ENCODE peak calls at places on chromosomes 13 and 19, in nine cellular contexts. G is fibroblast of the aortic adventitia, Z is left lung, H is neural crest cell, C is A549, I is cardiac muscle cell, D is right atrium auricular region, O is GM13977, U is testis. J is an unnamed sample.

GRCh38 chr19:3479177-3479818 is 1.0 kb downstream of the SMIM24 start:
- DNase-seq in H (no peak), D (no peak), Z (no peak), C (peak), G (no peak), O (peak), U (peak), I (peak), J (no peak)

GRCh38 chr13:42883771-42884170 is 102.4 kb downstream of the FAM216B start:
- DNase-seq in C (peak), O (no peak), I (peak), H (no peak), U (peak), Z (no peak), D (no peak), G (peak), J (peak)

GRCh38 chr19:55649579-55650557 is 1.9 kb downstream of the CCDC106 start:
- DNase-seq in C (no peak), U (no peak), Z (peak), O (no peak), I (no peak), G (no peak), D (no peak), H (no peak), J (no peak)

GRCh38 chr19:45922281-45922680 is 7.7 kb upstream of the NANOS2 start:
- DNase-seq in D (no peak), H (no peak), G (no peak), I (no peak), O (no peak), C (peak), U (no peak), Z (no peak), J (no peak)

GRCh38 chr19:52600639-52601024 is 30.5 kb downstream of the ZNF701 start:
- DNase-seq in U (peak), I (no peak), Z (peak), D (no peak), H (no peak), G (no peak), O (peak), C (no peak), J (no peak)

GRCh38 chr13:49246850-49247721 is 639 bp upstream of the CDADC1 start:
- DNase-seq in C (no peak), U (no peak), D (no peak), H (no peak), I (no peak), O (no peak), G (no peak), Z (no peak), J (no peak)

GRCh38 chr19:29793116-29793727 is 18.6 kb upstream of the CCNE1 start:
- DNase-seq in G (no peak), H (no peak), C (no peak), O (no peak), U (no peak), Z (no peak), I (no peak), D (no peak), J (no peak)

GRCh38 chr19:38389101-38389925 is 816 bp downstream of the SPRED3 start:
- DNase-seq in D (no peak), C (peak), I (peak), Z (no peak), O (peak), H (peak), U (peak), G (peak), J (no peak)

GRCh38 chr19:10430505-10431253 is 10.3 kb downstream of the PDE4A start:
- DNase-seq in O (peak), U (no peak), D (no peak), I (peak), H (no peak), G (peak), Z (peak), C (no peak), J (peak)

GRCh38 chr13:108859202-108860012 is 230.0 kb downstream of the MYO16 start:
- DNase-seq in U (no peak), G (peak), D (no peak), H (no peak), Z (no peak), I (peak), O (no peak), C (peak), J (peak)

GRCh38 chr13:113599396-113599795 is 14.8 kb downstream of the TFDP1 start:
- DNase-seq in O (no peak), G (no peak), C (no peak), U (no peak), D (no peak), I (no peak), H (no peak), Z (peak), J (no peak)

GRCh38 chr19:49448432-49448786 is 3.2 kb downstream of the PIH1D1 start:
- DNase-seq in H (no peak), D (no peak), O (no peak), C (no peak), I (no peak), U (no peak), G (no peak), Z (no peak), J (no peak)

GRCh38 chr13:29830000-29830399 is 20.4 kb downstream of the UBL3 start:
- DNase-seq in I (no peak), G (no peak), U (no peak), O (no peak), D (no peak), C (no peak), H (no peak), Z (no peak), J (no peak)

GRCh38 chr19:40804783-40805242 is 5.8 kb downstream of the EGLN2 start:
- DNase-seq in C (no peak), H (no peak), U (no peak), D (no peak), Z (no peak), I (no peak), O (no peak), G (no peak), J (no peak)
- TF ChIP-seq CTCF in C (peak), H (no peak), U (no peak), D (no peak), Z (no peak), I (peak), O (no peak), G (no peak), J (no peak)

DNA sequence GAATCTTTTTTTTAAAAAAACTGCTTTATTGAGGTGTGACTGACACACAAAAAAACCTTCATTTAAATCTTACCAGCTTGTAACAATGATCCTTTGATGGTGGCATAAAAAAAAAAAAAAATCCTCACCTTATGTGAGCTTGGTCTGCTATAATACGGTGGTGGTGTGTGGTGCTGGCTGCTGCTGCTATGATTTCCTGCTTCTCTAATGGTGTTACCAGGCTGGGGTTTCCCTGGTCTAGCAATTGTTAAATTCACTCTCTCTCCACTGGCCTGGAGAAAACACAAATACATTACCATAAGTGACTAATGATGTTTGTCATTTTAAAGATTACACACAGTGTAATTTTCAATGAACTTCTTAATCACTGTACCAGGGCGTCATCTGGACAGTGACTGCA is 60.6 kb downstream of the LNX2 start:
- DNase-seq in U (no peak), O (no peak), G (no peak), I (no peak), C (no peak), Z (no peak), D (no peak), H (no peak), J (no peak)
- TF ChIP-seq CTCF in U (no peak), O (no peak), G (no peak), I (no peak), C (no peak), Z (no peak), D (no peak), H (no peak), J (no peak)

GRCh38 chr19:50537306-50537685 is 23.6 kb upstream of the ASPDH start:
- DNase-seq in Z (no peak), I (no peak), C (no peak), O (no peak), D (no peak), G (no peak), H (no peak), U (no peak), J (no peak)

GRCh38 chr19:50534478-50534877 is 20.8 kb upstream of the ASPDH start:
- DNase-seq in G (no peak), H (no peak), C (no peak), O (peak), Z (no peak), U (no peak), D (no peak), I (no peak), J (no peak)

GRCh38 chr19:50536662-50537305 is 23.1 kb upstream of the ASPDH start:
- DNase-seq in D (no peak), H (no peak), U (no peak), Z (no peak), I (no peak), C (no peak), O (no peak), G (no peak), J (no peak)

GRCh38 chr19:50535672-50536071 is 22.0 kb upstream of the ASPDH start:
- DNase-seq in Z (no peak), U (no peak), C (no peak), G (no peak), H (no peak), D (no peak), O (no peak), I (no peak), J (no peak)

GRCh38 chr19:50537769-50538230 is 24.1 kb upstream of the ASPDH start:
- DNase-seq in Z (peak), U (peak), I (peak), O (peak), D (peak), H (peak), C (peak), G (peak), J (peak)
- TF ChIP-seq CTCF in Z (peak), U (no peak), I (peak), O (peak), D (peak), H (peak), C (peak), G (peak), J (peak)

GRCh38 chr19:4977299-4978174 is 8.6 kb downstream of the KDM4B start:
- DNase-seq in H (no peak), I (peak), G (peak), O (no peak), U (peak), D (no peak), C (no peak), Z (no peak), J (peak)

GRCh38 chr19:4974855-4975469 is 6.0 kb downstream of the KDM4B start:
- DNase-seq in G (no peak), H (no peak), Z (peak), D (no peak), I (no peak), C (no peak), U (no peak), O (no peak), J (no peak)

GRCh38 chr19:4979211-4979807 is 10.4 kb downstream of the KDM4B start:
- DNase-seq in H (no peak), Z (no peak), U (no peak), D (no peak), G (no peak), C (no peak), O (no peak), I (no peak), J (no peak)

GRCh38 chr19:4980087-4980486 is 11.2 kb downstream of the KDM4B start:
- DNase-seq in G (no peak), D (no peak), Z (no peak), I (no peak), O (no peak), U (no peak), H (no peak), C (no peak), J (no peak)

DNA sequence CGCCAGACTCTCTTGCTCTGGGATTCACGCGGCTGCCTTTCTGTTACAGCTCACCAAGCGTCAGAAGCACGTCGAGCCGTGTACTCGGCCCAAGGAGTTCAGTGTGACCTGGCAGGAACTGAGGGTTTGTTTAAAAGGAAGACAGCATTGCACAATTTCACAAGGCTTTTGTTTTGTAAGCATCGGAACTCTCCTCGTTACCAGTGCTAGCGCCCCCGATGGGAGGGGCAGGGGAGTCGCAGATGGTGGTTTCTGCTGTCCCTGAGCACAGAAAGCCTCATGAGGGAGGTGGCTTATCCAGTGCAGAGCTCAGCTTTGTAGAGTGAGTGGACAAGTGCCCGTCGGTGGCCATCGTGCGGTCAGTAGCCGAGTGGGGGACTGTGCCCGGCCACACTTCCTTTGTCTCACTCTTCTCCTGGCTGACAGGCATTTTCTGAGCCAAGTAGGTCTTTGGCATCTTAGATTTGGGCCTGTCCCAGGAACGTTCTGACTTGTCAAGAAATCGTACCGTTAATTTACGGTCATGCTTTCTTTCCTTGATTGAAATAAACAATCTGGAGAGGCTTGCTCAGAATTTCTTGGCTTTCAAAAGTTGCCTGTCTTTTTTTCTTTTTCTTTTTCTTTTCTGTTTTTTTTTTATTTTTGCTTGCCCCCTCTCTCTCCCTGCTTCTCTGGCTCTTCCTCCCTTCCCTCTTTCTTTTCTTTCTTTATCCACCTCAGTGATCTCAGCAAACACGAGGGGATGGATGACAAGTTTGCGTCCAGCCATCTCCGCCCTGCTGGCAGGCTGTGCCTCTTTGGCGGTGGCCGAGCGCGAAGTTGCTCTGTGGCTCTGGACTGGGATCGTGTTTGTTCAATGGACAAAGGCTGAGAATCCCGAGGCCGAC is 7.7 kb downstream of the KDM4B start:
- DNase-seq in Z (peak), O (no peak), H (no peak), G (peak), C (peak), I (no peak), D (peak), U (peak), J (peak)
- TF ChIP-seq CTCF in Z (peak), O (peak), H (peak), G (peak), C (peak), I (peak), D (no peak), U (no peak), J (peak)

GRCh38 chr13:51259359-51259645 is 37.1 kb downstream of the FAM124A start:
- DNase-seq in I (no peak), C (no peak), H (no peak), G (no peak), D (no peak), Z (peak), O (no peak), U (no peak), J (no peak)

GRCh38 chr13:51258612-51259358 is 36.6 kb downstream of the FAM124A start:
- DNase-seq in D (no peak), O (no peak), C (no peak), H (peak), G (no peak), Z (peak), I (peak), U (no peak), J (no peak)

GRCh38 chr13:51260154-51260553 is 38.0 kb downstream of the FAM124A start:
- DNase-seq in G (no peak), O (no peak), I (no peak), D (no peak), H (no peak), C (no peak), Z (peak), U (no peak), J (no peak)

GRCh38 chr13:51255556-51255955 is 33.4 kb downstream of the FAM124A start:
- DNase-seq in O (no peak), C (no peak), D (no peak), I (no peak), Z (no peak), G (no peak), U (no peak), H (no peak), J (no peak)

DNA sequence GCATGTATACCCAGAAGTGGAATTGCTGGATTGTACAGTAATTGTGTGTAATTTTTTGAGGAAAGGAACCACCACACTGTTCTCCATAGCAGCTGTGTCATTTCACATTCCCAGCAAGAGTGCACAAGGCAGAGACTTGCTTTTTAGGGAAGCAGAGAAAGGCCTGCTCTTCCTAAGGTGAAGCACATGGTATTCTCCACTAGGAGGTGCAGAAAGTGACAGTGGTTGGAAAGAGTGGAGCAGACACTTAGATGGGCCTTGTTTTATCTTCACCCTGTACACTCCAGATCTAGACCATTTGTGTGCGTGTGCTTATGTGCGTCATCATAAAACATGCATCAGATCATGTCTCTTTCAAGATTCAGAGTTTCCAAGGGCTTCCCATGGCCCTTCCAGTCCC is 35.0 kb downstream of the FAM124A start:
- DNase-seq in D (no peak), H (no peak), U (no peak), C (no peak), G (no peak), I (no peak), O (no peak), Z (no peak), J (no peak)
- TF ChIP-seq CTCF in D (no peak), H (no peak), U (no peak), C (no peak), G (no peak), I (no peak), O (no peak), Z (no peak), J (no peak)

GRCh38 chr19:6711078-6711361 is 9.4 kb downstream of the C3 start:
- DNase-seq in D (no peak), C (no peak), U (no peak), H (no peak), G (no peak), I (no peak), Z (no peak), O (peak), J (no peak)

GRCh38 chr19:6709549-6709948 is 10.9 kb downstream of the C3 start:
- DNase-seq in O (no peak), Z (peak), D (no peak), G (no peak), C (no peak), H (no peak), I (no peak), U (no peak), J (no peak)

GRCh38 chr19:6711605-6712004 is 8.8 kb downstream of the C3 start:
- DNase-seq in U (no peak), Z (peak), C (no peak), O (no peak), G (no peak), H (no peak), D (no peak), I (no peak), J (no peak)

GRCh38 chr19:6712231-6712630 is 8.2 kb downstream of the C3 start:
- DNase-seq in Z (peak), G (no peak), H (no peak), U (no peak), I (no peak), C (no peak), O (no peak), D (no peak), J (no peak)

DNA sequence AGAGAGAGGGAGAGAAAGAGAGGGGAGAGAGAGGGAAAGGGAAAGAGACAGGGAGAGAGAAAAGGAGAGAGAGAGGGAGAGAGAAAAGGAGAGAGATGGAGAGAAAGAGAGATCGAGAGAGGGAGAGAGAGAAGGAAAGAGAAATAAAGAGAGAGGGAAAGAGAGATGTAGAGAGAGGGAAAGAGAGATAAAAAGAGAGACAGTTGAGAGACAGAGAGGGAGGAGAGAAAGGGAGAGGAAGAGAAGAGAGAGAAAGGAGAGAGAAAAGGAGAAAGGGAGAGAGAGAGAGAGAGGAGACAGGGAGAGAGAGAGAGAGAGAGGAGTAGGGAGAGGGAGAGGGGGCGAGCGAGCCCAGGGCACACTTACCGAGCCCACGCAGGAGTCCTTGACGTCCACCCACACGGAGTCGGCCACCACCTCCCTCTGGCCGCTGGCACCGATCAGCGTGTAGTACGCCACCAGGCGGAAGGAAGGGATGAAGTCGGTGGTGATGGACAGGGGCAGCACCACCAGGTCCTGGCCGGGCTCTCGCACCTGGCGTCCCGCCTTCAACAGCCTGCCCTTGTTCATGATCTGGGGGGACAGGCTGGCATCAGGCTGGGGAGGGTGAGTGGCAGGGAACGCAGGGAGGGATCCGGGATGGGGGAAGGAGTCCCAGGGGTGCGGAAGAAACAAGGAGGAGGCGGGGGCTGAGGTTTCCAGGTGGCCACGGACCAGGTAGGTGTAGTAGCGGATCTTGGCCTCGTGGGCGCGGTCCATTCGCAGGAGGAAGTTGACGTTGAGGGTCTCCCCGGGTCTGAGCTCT is 10.0 kb downstream of the C3 start:
- DNase-seq in Z (peak), U (no peak), H (no peak), C (no peak), G (no peak), O (no peak), I (no peak), D (no peak), J (no peak)
- TF ChIP-seq CTCF in Z (no peak), U (no peak), H (peak), C (no peak), G (no peak), O (no peak), I (no peak), D (no peak), J (no peak)

DNA sequence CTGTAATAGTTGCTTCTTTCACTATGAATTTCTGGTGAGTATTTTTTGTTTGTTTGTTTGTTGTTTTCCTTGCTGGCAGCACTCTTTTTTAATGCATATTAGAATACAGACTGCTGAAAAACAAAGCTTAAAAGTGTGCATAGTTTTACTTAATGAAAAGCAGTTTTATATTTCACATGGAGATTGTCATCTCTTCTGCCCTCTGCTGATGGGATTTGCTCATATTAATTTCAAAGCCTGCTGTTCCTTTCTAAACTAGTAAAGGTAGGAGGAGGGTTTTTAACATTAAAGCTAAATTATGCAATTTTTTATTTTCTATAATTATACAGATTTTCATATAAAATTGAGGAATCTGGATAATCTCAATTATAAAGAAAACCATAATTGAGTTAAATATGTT is 692.6 kb upstream of the SLITRK1 start:
- DNase-seq in C (peak), Z (no peak), O (no peak), G (peak), D (no peak), I (no peak), U (no peak), H (no peak), J (no peak)
- TF ChIP-seq CTCF in C (no peak), Z (no peak), O (no peak), G (peak), D (no peak), I (peak), U (no peak), H (peak), J (peak)

J was measured in AG09319.